ENCODE peak calls at places on chromosome 21, in seven cellular contexts. One of them, this sample, is unnamed.

GRCh38 chr21:20662523-20662922 is 335.7 kb upstream of the NCAM2 start:
- DNase-seq in heart left ventricle: no peak
- DNase-seq in tibial nerve: no peak
- DNase-seq in ovary: no peak
- DNase-seq in A549: no peak
- DNase-seq in stomach: no peak
- DNase-seq in body of pancreas: no peak
- DNase-seq in this sample: no peak

GRCh38 chr21:25170681-25171080 is 436.6 kb downstream of the MRPL39 start:
- DNase-seq in heart left ventricle: no peak
- DNase-seq in tibial nerve: no peak
- DNase-seq in ovary: no peak
- DNase-seq in A549: no peak
- DNase-seq in stomach: no peak
- DNase-seq in body of pancreas: no peak
- DNase-seq in this sample: no peak

GRCh38 chr21:33027401-33028185 is 1.9 kb downstream of the OLIG2 start:
- DNase-seq in heart left ventricle: no peak
- DNase-seq in tibial nerve: no peak
- DNase-seq in ovary: no peak
- DNase-seq in A549: no peak
- DNase-seq in stomach: no peak
- DNase-seq in body of pancreas: no peak
- DNase-seq in this sample: no peak

GRCh38 chr21:26089730-26090129 is 80.8 kb downstream of the APP start:
- DNase-seq in heart left ventricle: no peak
- DNase-seq in tibial nerve: no peak
- DNase-seq in ovary: no peak
- DNase-seq in A549: no peak
- DNase-seq in stomach: no peak
- DNase-seq in body of pancreas: no peak
- DNase-seq in this sample: no peak

GRCh38 chr21:34882719-34883131 is 166.4 kb downstream of the RUNX1 start:
- DNase-seq in heart left ventricle: no peak
- DNase-seq in tibial nerve: no peak
- DNase-seq in ovary: no peak
- DNase-seq in A549: no peak
- DNase-seq in stomach: no peak
- DNase-seq in body of pancreas: no peak
- DNase-seq in this sample: peak

GRCh38 chr21:34313116-34313515 is 50.7 kb upstream of the KCNE2 start:
- DNase-seq in heart left ventricle: no peak
- DNase-seq in tibial nerve: no peak
- DNase-seq in ovary: no peak
- DNase-seq in A549: no peak
- DNase-seq in stomach: no peak
- DNase-seq in body of pancreas: no peak
- DNase-seq in this sample: no peak

GRCh38 chr21:26834181-26834945 is 10.8 kb downstream of the ADAMTS1 start:
- DNase-seq in heart left ventricle: no peak
- DNase-seq in tibial nerve: no peak
- DNase-seq in ovary: no peak
- DNase-seq in A549: no peak
- DNase-seq in stomach: no peak
- DNase-seq in body of pancreas: no peak
- DNase-seq in this sample: no peak

GRCh38 chr21:32909393-32909792 is 116.3 kb upstream of the OLIG2 start:
- DNase-seq in heart left ventricle: no peak
- DNase-seq in tibial nerve: no peak
- DNase-seq in ovary: no peak
- DNase-seq in A549: no peak
- DNase-seq in stomach: no peak
- DNase-seq in body of pancreas: no peak
- DNase-seq in this sample: no peak

GRCh38 chr21:39175154-39175553 is 8.1 kb downstream of the PSMG1 start:
- DNase-seq in heart left ventricle: no peak
- DNase-seq in tibial nerve: no peak
- DNase-seq in ovary: no peak
- DNase-seq in A549: no peak
- DNase-seq in stomach: no peak
- DNase-seq in body of pancreas: no peak
- DNase-seq in this sample: peak

GRCh38 chr21:42214081-42214750 is 4.7 kb upstream of the ABCG1 start:
- DNase-seq in heart left ventricle: no peak
- DNase-seq in tibial nerve: no peak
- DNase-seq in ovary: no peak
- DNase-seq in A549: no peak
- DNase-seq in stomach: peak
- DNase-seq in body of pancreas: no peak
- DNase-seq in this sample: no peak

GRCh38 chr21:20443558-20444155 is 554.6 kb upstream of the NCAM2 start:
- DNase-seq in heart left ventricle: no peak
- DNase-seq in tibial nerve: no peak
- DNase-seq in ovary: no peak
- DNase-seq in A549: no peak
- DNase-seq in stomach: no peak
- DNase-seq in body of pancreas: no peak
- DNase-seq in this sample: peak

GRCh38 chr21:14699433-14700410 is 153.6 kb upstream of the SAMSN1 start:
- DNase-seq in heart left ventricle: no peak
- DNase-seq in tibial nerve: no peak
- DNase-seq in ovary: no peak
- DNase-seq in A549: no peak
- DNase-seq in stomach: peak
- DNase-seq in body of pancreas: peak
- DNase-seq in this sample: no peak

GRCh38 chr21:16968436-16968835 is 544.4 kb upstream of the CXADR start:
- DNase-seq in heart left ventricle: no peak
- DNase-seq in tibial nerve: no peak
- DNase-seq in ovary: peak
- DNase-seq in A549: no peak
- DNase-seq in stomach: no peak
- DNase-seq in body of pancreas: no peak
- DNase-seq in this sample: no peak

GRCh38 chr21:16969636-16970035 is 543.2 kb upstream of the CXADR start:
- DNase-seq in heart left ventricle: no peak
- DNase-seq in tibial nerve: no peak
- DNase-seq in ovary: no peak
- DNase-seq in A549: no peak
- DNase-seq in stomach: no peak
- DNase-seq in body of pancreas: no peak
- DNase-seq in this sample: no peak

DNA sequence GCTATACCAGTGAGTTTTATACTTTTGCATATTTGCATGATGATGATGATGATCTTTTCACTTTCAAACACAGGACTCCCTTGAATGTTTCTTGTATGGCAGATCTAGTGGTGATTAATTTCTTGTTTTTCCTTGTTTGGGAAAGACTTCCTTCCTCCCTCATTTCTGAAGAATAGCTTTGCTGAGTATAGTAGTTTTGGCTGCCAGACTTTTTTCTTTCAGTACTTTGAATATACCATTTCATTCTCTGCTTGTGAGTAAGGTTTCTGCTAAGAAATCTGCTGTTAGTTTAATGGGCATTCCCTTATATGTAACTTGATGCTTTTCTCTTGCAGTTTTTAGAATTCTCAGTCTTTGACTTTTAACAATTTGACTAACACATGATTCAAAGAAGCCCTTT is 547.4 kb upstream of the CXADR start:
- DNase-seq in heart left ventricle: no peak
- DNase-seq in tibial nerve: no peak
- DNase-seq in ovary: no peak
- DNase-seq in A549: no peak
- DNase-seq in stomach: no peak
- DNase-seq in body of pancreas: no peak
- DNase-seq in this sample: no peak
- TF ChIP-seq POLR2A in heart left ventricle: no peak
- TF ChIP-seq POLR2A in tibial nerve: no peak
- TF ChIP-seq POLR2A in ovary: no peak
- TF ChIP-seq POLR2A in A549: no peak
- TF ChIP-seq POLR2A in stomach: no peak
- TF ChIP-seq POLR2A in body of pancreas: no peak
- TF ChIP-seq POLR2A in this sample: no peak

DNA sequence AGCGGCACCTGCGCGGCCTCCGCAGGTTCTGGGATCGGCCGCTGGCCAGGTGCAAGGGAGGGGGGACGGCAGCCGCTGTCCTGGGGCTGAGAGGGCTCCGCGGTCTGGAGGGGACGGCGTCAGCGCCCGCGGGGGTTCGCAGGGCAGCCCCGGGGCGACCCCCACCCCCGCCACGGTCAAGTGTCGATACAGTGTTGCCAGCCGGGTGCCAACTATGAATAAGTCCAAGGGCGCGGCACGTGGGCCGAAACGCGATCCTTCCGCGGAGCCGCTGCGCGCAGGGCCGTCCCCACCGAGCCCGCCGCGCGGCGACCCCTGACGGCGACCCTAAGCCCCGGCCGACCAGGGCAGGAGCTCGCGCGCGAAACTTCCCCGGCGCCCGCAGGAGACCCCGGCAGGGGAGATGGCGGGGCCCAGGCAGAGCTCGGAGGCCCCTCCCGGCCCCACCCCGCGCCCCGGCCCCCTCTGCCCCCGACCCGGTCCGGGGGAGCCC is 664 bp upstream of the AGPAT3 start:
- DNase-seq in heart left ventricle: peak
- DNase-seq in tibial nerve: no peak
- DNase-seq in ovary: peak
- DNase-seq in A549: peak
- DNase-seq in stomach: peak
- DNase-seq in body of pancreas: peak
- DNase-seq in this sample: peak
- TF ChIP-seq POLR2A in heart left ventricle: peak
- TF ChIP-seq POLR2A in tibial nerve: no peak
- TF ChIP-seq POLR2A in ovary: no peak
- TF ChIP-seq POLR2A in A549: peak
- TF ChIP-seq POLR2A in stomach: peak
- TF ChIP-seq POLR2A in body of pancreas: peak
- TF ChIP-seq POLR2A in this sample: peak

DNA sequence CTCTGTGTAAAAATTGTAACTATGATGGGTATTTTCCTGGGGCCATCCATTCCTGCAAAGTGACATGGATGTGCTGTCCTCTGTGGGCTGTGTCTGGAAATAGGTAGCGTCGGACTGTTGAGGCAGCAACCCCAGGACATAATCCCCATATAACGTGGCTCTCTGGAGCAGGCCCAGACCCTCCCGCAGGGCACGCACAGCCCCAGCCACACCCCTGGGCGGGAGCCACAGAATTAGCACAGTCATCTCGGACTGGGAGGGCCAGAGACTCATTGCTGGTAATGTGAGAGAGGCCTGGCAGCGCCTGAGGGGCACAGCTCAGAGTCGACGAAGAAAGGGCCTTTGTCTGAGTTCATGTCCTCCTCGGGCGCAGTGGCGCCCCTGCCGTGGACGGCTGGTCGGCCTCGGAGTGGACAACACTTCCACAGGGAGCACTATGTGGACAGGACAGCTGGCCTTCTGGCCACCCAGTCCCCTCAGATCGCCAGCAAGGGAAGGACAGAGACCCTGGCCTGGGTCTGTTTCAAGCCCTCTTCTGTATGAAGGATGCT is 20.1 kb downstream of the SIM2 start:
- DNase-seq in heart left ventricle: no peak
- DNase-seq in tibial nerve: no peak
- DNase-seq in ovary: no peak
- DNase-seq in A549: no peak
- DNase-seq in stomach: peak
- DNase-seq in body of pancreas: no peak
- DNase-seq in this sample: peak
- TF ChIP-seq POLR2A in heart left ventricle: no peak
- TF ChIP-seq POLR2A in tibial nerve: no peak
- TF ChIP-seq POLR2A in ovary: no peak
- TF ChIP-seq POLR2A in A549: no peak
- TF ChIP-seq POLR2A in stomach: peak
- TF ChIP-seq POLR2A in body of pancreas: no peak
- TF ChIP-seq POLR2A in this sample: no peak

GRCh38 chr21:45507888-45508508 is 34.2 kb downstream of the SLC19A1 start:
- DNase-seq in heart left ventricle: no peak
- DNase-seq in tibial nerve: no peak
- DNase-seq in ovary: peak
- DNase-seq in A549: no peak
- DNase-seq in stomach: no peak
- DNase-seq in body of pancreas: no peak
- DNase-seq in this sample: no peak
- TF ChIP-seq POLR2A in heart left ventricle: no peak
- TF ChIP-seq POLR2A in tibial nerve: no peak
- TF ChIP-seq POLR2A in ovary: no peak
- TF ChIP-seq POLR2A in A549: no peak
- TF ChIP-seq POLR2A in stomach: no peak
- TF ChIP-seq POLR2A in body of pancreas: no peak
- TF ChIP-seq POLR2A in this sample: no peak

GRCh38 chr21:45512626-45513002 is 29.6 kb downstream of the SLC19A1 start:
- DNase-seq in heart left ventricle: peak
- DNase-seq in tibial nerve: no peak
- DNase-seq in ovary: peak
- DNase-seq in A549: no peak
- DNase-seq in stomach: no peak
- DNase-seq in body of pancreas: no peak
- DNase-seq in this sample: no peak
- TF ChIP-seq POLR2A in heart left ventricle: no peak
- TF ChIP-seq POLR2A in tibial nerve: no peak
- TF ChIP-seq POLR2A in ovary: no peak
- TF ChIP-seq POLR2A in A549: no peak
- TF ChIP-seq POLR2A in stomach: no peak
- TF ChIP-seq POLR2A in body of pancreas: no peak
- TF ChIP-seq POLR2A in this sample: no peak

DNA sequence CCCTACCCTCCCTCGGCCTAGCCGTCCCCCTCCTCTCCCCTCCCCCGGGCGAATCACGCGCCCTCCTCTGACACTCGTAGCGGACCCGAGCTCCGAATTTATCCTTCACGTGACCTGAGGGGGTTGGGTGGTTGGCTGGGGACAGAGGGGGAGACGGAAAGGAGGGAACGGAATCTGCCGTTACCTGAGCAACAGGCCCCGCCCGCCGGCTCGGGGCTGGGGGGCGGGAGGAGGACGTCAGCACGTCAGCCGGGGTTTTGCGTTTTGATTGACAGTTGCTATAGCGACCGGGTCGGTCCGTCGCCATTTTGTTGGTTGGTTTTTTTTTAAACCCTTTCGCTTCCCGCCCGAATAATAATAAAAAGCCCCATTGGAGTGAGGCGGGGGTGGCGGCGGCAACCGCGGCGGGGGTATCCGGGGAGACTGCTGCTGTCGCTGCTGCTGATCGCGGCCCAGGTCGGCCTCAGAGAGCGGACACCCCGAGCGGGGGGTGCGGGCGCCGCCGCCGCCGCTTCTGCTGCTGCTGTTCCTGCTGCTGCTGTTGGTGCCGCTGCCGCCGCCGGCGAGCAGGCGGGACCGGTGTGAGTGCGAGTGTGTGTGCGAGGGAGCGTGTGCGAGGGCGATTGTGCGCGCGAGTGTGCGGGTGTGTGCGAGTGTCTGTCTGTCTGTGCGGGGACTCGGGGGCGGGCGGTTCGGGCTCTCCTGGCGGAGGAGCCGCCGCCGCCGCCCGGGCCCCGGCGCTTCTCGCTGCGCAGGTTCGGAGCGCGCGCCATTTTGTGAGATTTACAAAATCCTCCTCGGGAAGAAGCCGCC is at the start of gene DYRK1A:
- DNase-seq in heart left ventricle: peak
- DNase-seq in tibial nerve: peak
- DNase-seq in ovary: peak
- DNase-seq in A549: peak
- DNase-seq in stomach: peak
- DNase-seq in body of pancreas: peak
- DNase-seq in this sample: peak
- TF ChIP-seq POLR2A in heart left ventricle: peak
- TF ChIP-seq POLR2A in tibial nerve: peak
- TF ChIP-seq POLR2A in ovary: peak
- TF ChIP-seq POLR2A in A549: peak
- TF ChIP-seq POLR2A in stomach: peak
- TF ChIP-seq POLR2A in body of pancreas: peak
- TF ChIP-seq POLR2A in this sample: peak

This sample was measured in erythroblast.